ENCODE peak calls at places on chromosomes 2 and 18, in four cellular contexts. P is IMR-90, H is lower lobe of right lung, J is nephron progenitor cell. L is an unnamed sample.

GRCh38 chr18:28161608-28162599 is 15.0 kb downstream of the CDH2 start:
- DNase-seq in P (peak; percentile 80), H (no peak), J (no peak), L (no peak)

GRCh38 chr2:37376421-37377186 is 32.2 kb downstream of the QPCT start:
- DNase-seq in P (peak; percentile 94), H (no peak), J (no peak), L (no peak)

GRCh38 chr2:118292991-118293390 is 204.7 kb downstream of the INSIG2 start:
- DNase-seq in P (no peak), H (no peak), J (no peak), L (no peak)

GRCh38 chr2:9675369-9676351 is 44.9 kb upstream of the YWHAQ start:
- DNase-seq in P (peak; percentile 96), H (no peak), J (peak; percentile 30), L (peak; percentile 32)

GRCh38 chr2:237333748-237334147 is 80.2 kb downstream of the COL6A3 start:
- DNase-seq in P (no peak), H (no peak), J (no peak), L (no peak)

GRCh38 chr18:50424877-50425690 is 50.2 kb downstream of the SKA1 start:
- DNase-seq in P (peak; percentile 50), H (no peak), J (no peak), L (no peak)

GRCh38 chr2:240636563-240637115 is 11.4 kb downstream of the GPR35 start:
- DNase-seq in P (no peak), H (no peak), J (no peak), L (no peak)

GRCh38 chr2:184877909-184878308 is 279.6 kb downstream of the ZNF804A start:
- DNase-seq in P (no peak), H (no peak), J (no peak), L (no peak)

GRCh38 chr2:233437439-233437955 is 83.2 kb downstream of the DGKD start:
- DNase-seq in P (no peak), H (no peak), J (no peak), L (no peak)

GRCh38 chr2:158618859-158619490 is 162.2 kb downstream of the PKP4 start:
- DNase-seq in P (peak; percentile 47), H (no peak), J (no peak), L (no peak)

GRCh38 chr2:25378731-25379490 is 37.2 kb upstream of the DNMT3A start:
- DNase-seq in P (no peak), H (peak; percentile 38), J (no peak), L (no peak)

GRCh38 chr2:45821558-45822271 is 170.2 kb downstream of the PRKCE start:
- DNase-seq in P (peak; percentile 69), H (peak; percentile 83), J (no peak), L (no peak)

GRCh38 chr18:10519999-10520935 is 5.6 kb upstream of the NAPG start:
- DNase-seq in P (peak; percentile 92), H (peak; percentile 88), J (peak; percentile 77), L (peak; percentile 71)

GRCh38 chr2:96951125-96951654 is 35.2 kb downstream of the FAM178B start:
- DNase-seq in P (peak; percentile 41), H (peak; percentile 85), J (peak; percentile 85), L (peak; percentile 70)

GRCh38 chr18:12841070-12841469 is 43.0 kb downstream of the PTPN2 start:
- DNase-seq in P (no peak), H (no peak), J (no peak), L (no peak)

GRCh38 chr2:37819228-37819627 is 105.9 kb upstream of the RMDN2 start:
- DNase-seq in P (peak; percentile 97), H (no peak), J (no peak), L (no peak)

GRCh38 chr2:39875182-39875913 is 96.3 kb upstream of the THUMPD2 start:
- DNase-seq in P (peak; percentile 97), H (no peak), J (no peak), L (no peak)

GRCh38 chr2:104856086-104856972 is 2.4 kb downstream of the POU3F3 start:
- DNase-seq in P (no peak), H (no peak), J (no peak), L (no peak)

GRCh38 chr2:30078521-30078920 is 68.3 kb upstream of the YPEL5 start:
- DNase-seq in P (peak; percentile 5), H (no peak), J (no peak), L (no peak)

GRCh38 chr2:129605654-129606053 is 373.8 kb upstream of the RAB6C start:
- DNase-seq in P (no peak), H (no peak), J (no peak), L (no peak)
- TF ChIP-seq CTCF in P (no peak), H (no peak), J (no peak), L (no peak)

DNA sequence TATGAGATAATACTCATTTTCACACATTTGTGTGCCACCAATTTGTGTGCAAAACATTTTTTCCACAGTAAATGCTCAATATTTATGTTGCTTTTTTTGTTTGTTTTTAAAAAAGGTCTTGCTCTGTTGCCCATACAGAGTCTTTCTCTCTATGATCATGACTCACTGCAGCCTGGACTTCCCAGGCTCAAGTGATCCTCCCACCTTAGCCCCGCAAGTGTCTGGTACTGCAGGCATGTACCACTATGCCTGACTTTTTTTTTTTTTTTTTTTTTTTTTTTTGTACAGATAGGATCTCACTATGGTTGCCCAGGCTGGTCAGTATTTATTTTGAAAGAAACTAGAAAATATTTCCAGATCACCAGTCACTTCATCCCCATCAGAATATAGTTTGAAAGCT is 297.8 kb upstream of the GYPC start:
- DNase-seq in P (no peak), H (no peak), J (no peak), L (no peak)
- TF ChIP-seq CTCF in P (no peak), H (no peak), J (no peak), L (no peak)

GRCh38 chr2:149038442-149039212 is at the start of gene LYPD6B:
- DNase-seq in P (no peak), H (peak; percentile 69), J (peak; percentile 74), L (peak; percentile 14)
- TF ChIP-seq CTCF in P (no peak), H (no peak), J (no peak), L (peak; percentile 28)

GRCh38 chr2:71150082-71150816 is 19.8 kb downstream of the MPHOSPH10 start:
- DNase-seq in P (no peak), H (no peak), J (no peak), L (no peak)
- TF ChIP-seq CTCF in P (no peak), H (no peak), J (no peak), L (peak; percentile 23)

L was measured in neural crest cell.